ENCODE peak calls at places on chromosomes 3 and 15, in seven cellular contexts. A, B, N, M, X, H and L are unnamed samples.
A peak's percentile ranks its signal among the peaks of the same experiment; 100 is the strongest.

GRCh38 chr15:61275901-61276300 is 46.8 kb upstream of the RORA start:
- DNase-seq in A (no peak), B (no peak), N (peak; percentile 5), M (no peak), X (no peak), H (no peak), L (no peak)

GRCh38 chr3:81216192-81216591 is 545.3 kb downstream of the GBE1 start:
- DNase-seq in A (peak; percentile 48), B (no peak), N (no peak), M (no peak), X (no peak), H (no peak), L (no peak)

GRCh38 chr15:40281057-40281850 is 1.6 kb downstream of the ANKRD63 start:
- DNase-seq in A (no peak), B (peak; percentile 55), N (peak; percentile 62), M (no peak), X (no peak), H (no peak), L (no peak)

GRCh38 chr15:65824941-65825544 is 33.0 kb upstream of the DENND4A start:
- DNase-seq in A (peak; percentile 73), B (no peak), N (no peak), M (no peak), X (no peak), H (peak; percentile 67), L (peak; percentile 51)

GRCh38 chr3:181637056-181637798 is 74.5 kb upstream of the SOX2 start:
- DNase-seq in A (no peak), B (no peak), N (no peak), M (no peak), X (no peak), H (no peak), L (no peak)

GRCh38 chr3:67405193-67405592 is 249.2 kb downstream of the SUCLG2 start:
- DNase-seq in A (no peak), B (no peak), N (no peak), M (no peak), X (no peak), H (no peak), L (no peak)

GRCh38 chr3:51382947-51383578 is 2.0 kb upstream of the MANF start:
- DNase-seq in A (no peak), B (no peak), N (no peak), M (no peak), X (no peak), H (no peak), L (no peak)

GRCh38 chr3:15892828-15893227 is 95.0 kb upstream of the ANKRD28 start:
- DNase-seq in A (peak; percentile 81), B (no peak), N (no peak), M (no peak), X (no peak), H (no peak), L (no peak)

GRCh38 chr15:100879046-100879445 is 585 bp upstream of the ALDH1A3 start:
- DNase-seq in A (no peak), B (no peak), N (peak; percentile 25), M (no peak), X (no peak), H (peak; percentile 33), L (peak; percentile 10)

GRCh38 chr3:100629728-100630127 is 20.3 kb downstream of the ADGRG7 start:
- DNase-seq in A (no peak), B (no peak), N (no peak), M (no peak), X (no peak), H (no peak), L (no peak)

GRCh38 chr15:62878070-62878469 is 164.5 kb upstream of the TPM1 start:
- DNase-seq in A (no peak), B (no peak), N (no peak), M (no peak), X (no peak), H (no peak), L (no peak)

GRCh38 chr15:24777307-24777706 is 101.7 kb downstream of the NPAP1 start:
- DNase-seq in A (no peak), B (no peak), N (no peak), M (no peak), X (no peak), H (no peak), L (no peak)

GRCh38 chr3:129651316-129652202 is 45.1 kb upstream of the PLXND1 start:
- DNase-seq in A (peak; percentile 78), B (peak; percentile 71), N (peak; percentile 79), M (no peak), X (no peak), H (peak; percentile 27), L (peak; percentile 75)

GRCh38 chr3:112640333-112640863 is 545 bp downstream of the CCDC80 start:
- DNase-seq in A (peak; percentile 90), B (no peak), N (peak; percentile 38), M (no peak), X (no peak), H (peak; percentile 80), L (peak; percentile 94)

GRCh38 chr15:26157081-26157480 is 294.0 kb upstream of the ATP10A start:
- DNase-seq in A (no peak), B (no peak), N (no peak), M (no peak), X (no peak), H (no peak), L (no peak)

GRCh38 chr15:67531379-67532059 is 10.6 kb downstream of the C15orf61 start:
- DNase-seq in A (peak; percentile 80), B (no peak), N (no peak), M (no peak), X (no peak), H (peak; percentile 54), L (no peak)

GRCh38 chr3:171457263-171458055 is 2.7 kb downstream of the TNIK start:
- DNase-seq in A (no peak), B (no peak), N (no peak), M (no peak), X (no peak), H (no peak), L (peak; percentile 17)

GRCh38 chr15:78617131-78617915 is 3.5 kb downstream of the CHRNA3 start:
- DNase-seq in A (no peak), B (peak; percentile 20), N (no peak), M (no peak), X (no peak), H (no peak), L (no peak)

GRCh38 chr15:29622637-29623036 is 199.6 kb downstream of the TJP1 start:
- DNase-seq in A (no peak), B (no peak), N (no peak), M (no peak), X (no peak), H (no peak), L (no peak)

GRCh38 chr3:59857589-59858346 is 807.9 kb upstream of the CFAP20DC start:
- DNase-seq in A (peak; percentile 81), B (peak; percentile 69), N (peak; percentile 83), M (peak; percentile 57), X (peak; percentile 51), H (peak; percentile 92), L (peak; percentile 81)
- H4K8ac ChIP-seq in A (no peak overlapping the region), B (no peak overlapping the region), N (no peak overlapping the region), M (no peak overlapping the region), X (no peak overlapping the region), H (no peak overlapping the region), L (no peak overlapping the region)

DNA sequence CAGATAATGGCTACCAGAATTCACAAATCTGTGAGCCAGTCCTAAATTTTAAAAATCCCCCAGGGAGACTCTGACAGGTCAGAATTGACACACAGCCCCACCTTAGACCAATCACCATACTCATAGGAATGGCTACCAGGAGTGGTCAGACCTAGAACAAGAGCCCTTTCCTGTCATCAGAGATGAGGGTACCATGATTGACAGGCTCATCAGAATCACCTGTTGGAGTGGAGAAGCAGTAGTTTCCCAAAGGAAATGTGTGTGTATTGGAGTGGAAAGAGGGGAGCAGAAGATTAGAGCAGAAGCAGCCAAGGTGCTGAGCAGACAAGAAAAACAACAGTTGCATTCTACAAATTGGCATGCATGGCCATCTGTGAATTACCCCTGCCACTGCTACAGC is 27.0 kb upstream of the SSR3 start:
- DNase-seq in A (no peak), B (no peak), N (no peak), M (no peak), X (no peak), H (no peak), L (no peak)
- H4K8ac ChIP-seq in A (no peak overlapping the region), B (no peak overlapping the region), N (no peak overlapping the region), M (no peak overlapping the region), X (no peak overlapping the region), H (no peak overlapping the region), L (no peak overlapping the region)

DNA sequence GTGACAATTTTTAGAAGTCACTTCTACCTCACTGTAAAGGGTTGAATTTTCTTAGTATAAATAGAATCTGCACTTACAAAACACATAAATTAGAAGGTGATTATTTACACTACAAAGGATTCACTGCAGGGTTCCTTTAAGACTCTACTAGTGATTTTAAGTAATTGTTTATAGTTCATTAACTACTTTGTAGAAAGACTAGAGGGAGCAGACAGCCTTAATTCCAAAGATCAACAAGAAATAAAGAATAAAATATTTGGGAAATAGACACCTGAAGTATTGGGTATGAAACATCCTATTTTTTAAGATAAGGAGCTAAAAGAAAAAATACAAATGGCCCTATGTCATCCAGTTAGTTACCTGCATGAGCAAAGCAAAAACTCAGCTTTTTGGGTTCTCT is 360.5 kb upstream of the ALCAM start:
- DNase-seq in A (no peak), B (no peak), N (no peak), M (no peak), X (no peak), H (no peak), L (no peak)
- H4K8ac ChIP-seq in A (no peak overlapping the region), B (no peak overlapping the region), N (no peak overlapping the region), M (no peak overlapping the region), X (no peak overlapping the region), H (no peak overlapping the region), L (no peak overlapping the region)

DNA sequence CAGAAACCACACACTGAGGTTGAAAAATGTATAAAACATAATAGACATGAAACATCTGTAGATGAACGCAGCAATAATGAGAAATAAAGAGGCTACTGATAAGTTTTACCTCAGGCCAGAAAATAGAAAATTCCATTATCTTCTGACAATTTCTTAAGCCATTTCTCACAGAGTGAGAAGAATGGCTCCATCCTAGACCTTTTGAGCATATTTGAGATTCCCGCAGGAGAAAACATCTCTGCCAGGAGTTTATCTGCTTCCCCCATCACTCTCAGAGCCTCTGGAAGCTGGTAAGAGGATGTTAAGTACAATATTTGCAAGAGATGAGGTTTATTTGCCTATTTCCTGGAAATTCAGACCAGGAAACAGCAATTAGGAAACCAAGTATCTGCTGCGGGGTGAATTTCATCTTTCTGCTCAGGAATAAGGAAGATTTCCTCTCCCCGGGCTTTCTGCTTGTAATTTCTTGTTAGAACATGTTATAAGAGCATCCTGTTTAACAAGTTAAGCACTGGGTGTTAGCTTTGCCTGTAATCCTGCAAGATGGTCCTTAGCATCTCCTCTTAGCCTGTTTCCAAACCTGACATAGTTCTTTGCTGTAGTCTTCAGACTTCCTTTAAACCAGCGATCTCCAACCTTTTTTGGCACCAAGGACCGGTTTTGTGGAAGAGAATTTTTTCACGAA is 54.8 kb downstream of the ATP13A4 start:
- DNase-seq in A (no peak), B (no peak), N (peak; percentile 13), M (no peak), X (no peak), H (peak; percentile 96), L (no peak)
- H4K8ac ChIP-seq in A (no peak overlapping the region), B (no peak overlapping the region), N (no peak overlapping the region), M (no peak overlapping the region), X (no peak overlapping the region), H (no peak overlapping the region), L (no peak overlapping the region)

DNA sequence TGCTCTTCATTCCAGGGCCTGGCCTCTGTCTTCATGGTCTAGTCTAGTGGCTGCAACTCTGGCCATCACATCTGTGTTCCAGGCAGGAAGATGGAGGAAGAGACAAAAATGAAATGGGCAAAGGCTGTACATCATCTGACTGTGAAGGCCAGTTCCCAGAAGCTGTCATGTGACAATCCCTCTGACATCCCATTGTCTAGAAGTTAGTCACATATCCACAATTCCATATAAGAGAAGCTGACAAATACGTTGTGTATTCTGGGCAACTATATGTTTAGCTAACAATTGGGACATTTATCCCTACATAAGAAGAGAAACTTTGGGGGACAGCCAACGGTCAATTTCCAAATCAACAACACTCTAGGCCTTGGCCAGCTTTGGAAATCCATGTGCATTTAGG is 34.5 kb upstream of the C3orf70 start:
- DNase-seq in A (no peak), B (no peak), N (no peak), M (no peak), X (no peak), H (no peak), L (no peak)
- H4K8ac ChIP-seq in A (no peak overlapping the region), B (no peak overlapping the region), N (no peak overlapping the region), M (no peak overlapping the region), X (no peak overlapping the region), H (no peak overlapping the region), L (no peak overlapping the region)